ENCODE peak calls at places on chromosomes 2 and 18, in seven cellular contexts. H, X, L, U, J, N and R are unnamed samples.

GRCh38 chr2:239966029-239966847 is 58.9 kb downstream of the NDUFA10 start:
- DNase-seq in L (no peak), N (no peak), J (no peak), X (no peak), H (no peak), U (peak), R (no peak)

GRCh38 chr2:144550084-144550483 is 30.2 kb upstream of the ZEB2 start:
- DNase-seq in N (no peak), X (no peak), U (no peak), L (no peak), H (no peak), J (no peak), R (no peak)

GRCh38 chr2:128465246-128466170 is 146.8 kb upstream of the HS6ST1 start:
- DNase-seq in J (no peak), U (no peak), H (no peak), X (no peak), L (no peak), N (peak), R (no peak)

GRCh38 chr2:1591461-1591770 is 152.9 kb downstream of the PXDN start:
- DNase-seq in L (no peak), N (no peak), X (no peak), J (no peak), H (no peak), U (no peak), R (no peak)

GRCh38 chr2:67684991-67685390 is 287.9 kb downstream of the ETAA1 start:
- DNase-seq in H (no peak), J (no peak), L (no peak), N (no peak), U (no peak), X (no peak), R (no peak)

GRCh38 chr2:55200416-55200815 is 31.7 kb downstream of the CLHC1 start:
- DNase-seq in J (no peak), U (no peak), H (no peak), X (no peak), L (no peak), N (no peak), R (no peak)

GRCh38 chr2:130766037-130766436 is 10.7 kb downstream of the AMER3 start:
- DNase-seq in L (no peak), H (no peak), X (no peak), U (no peak), N (no peak), J (no peak), R (no peak)

GRCh38 chr2:17851731-17852585 is 26.5 kb upstream of the KCNS3 start:
- DNase-seq in X (peak), U (peak), N (peak), L (peak), J (peak), H (peak), R (peak)

GRCh38 chr18:45657357-45658335 is 42.4 kb downstream of the SLC14A2 start:
- DNase-seq in N (no peak), L (no peak), X (no peak), J (no peak), U (no peak), H (no peak), R (no peak)

GRCh38 chr18:5417342-5417741 is 121.8 kb upstream of the ZBTB14 start:
- DNase-seq in X (no peak), L (no peak), N (no peak), H (no peak), U (no peak), J (no peak), R (no peak)

GRCh38 chr2:199315299-199316179 is 142.2 kb downstream of the SATB2 start:
- DNase-seq in L (no peak), U (no peak), N (peak), H (no peak), J (no peak), X (no peak), R (no peak)

GRCh38 chr2:111712940-111713339 is 171.1 kb downstream of the ANAPC1 start:
- DNase-seq in X (no peak), L (no peak), N (no peak), H (no peak), J (no peak), U (no peak), R (no peak)

GRCh38 chr2:239211391-239212094 is 189.3 kb downstream of the HDAC4 start:
- DNase-seq in N (no peak), L (no peak), X (no peak), U (peak), J (no peak), H (no peak), R (no peak)

GRCh38 chr2:154697422-154698237 is 865 bp upstream of the KCNJ3 start:
- DNase-seq in L (peak), J (peak), U (no peak), X (no peak), N (peak), H (no peak), R (no peak)

GRCh38 chr2:8000861-8001260 is 681.0 kb upstream of the ID2 start:
- DNase-seq in X (no peak), J (no peak), H (no peak), L (no peak), N (no peak), U (no peak), R (no peak)

GRCh38 chr2:216930716-216931115 is 70.9 kb upstream of the TNP1 start:
- DNase-seq in N (no peak), L (no peak), H (no peak), J (no peak), U (no peak), X (no peak), R (no peak)

GRCh38 chr2:170492010-170492409 is 223.1 kb upstream of the SP5 start:
- DNase-seq in J (no peak), L (no peak), N (no peak), U (no peak), H (no peak), X (no peak), R (no peak)

GRCh38 chr18:50704541-50704940 is 115.3 kb downstream of the MRO start:
- DNase-seq in N (no peak), U (no peak), H (no peak), X (no peak), L (no peak), J (no peak), R (no peak)

GRCh38 chr2:238238766-238239551 is 879 bp downstream of the HES6 start:
- DNase-seq in X (no peak), J (peak), U (no peak), L (peak), H (no peak), N (peak), R (no peak)

GRCh38 chr2:64056021-64056420 is 36.8 kb upstream of the VPS54 start:
- DNase-seq in L (no peak), N (no peak), U (no peak), J (no peak), H (no peak), X (no peak), R (no peak)

GRCh38 chr2:240479561-240479960 is 44.1 kb downstream of the GPC1 start:
- DNase-seq in U (no peak), N (peak), J (no peak), H (no peak), L (no peak), X (no peak), R (no peak)

GRCh38 chr18:27577265-27577664 is 392.2 kb upstream of the CHST9 start:
- DNase-seq in H (no peak), U (no peak), N (peak), J (no peak), L (no peak), X (no peak), R (no peak)

GRCh38 chr2:1891147-1891546 is 146.8 kb upstream of the PXDN start:
- DNase-seq in U (peak), H (peak), N (peak), X (no peak), J (no peak), L (no peak), R (no peak)

GRCh38 chr2:212619954-212620353 is 81.4 kb upstream of the ERBB4 start:
- DNase-seq in N (no peak), U (no peak), H (no peak), J (no peak), L (no peak), X (no peak), R (no peak)

GRCh38 chr2:37616674-37616999 is 54.8 kb downstream of the CDC42EP3 start:
- DNase-seq in J (no peak), U (no peak), L (no peak), N (no peak), X (no peak), H (no peak), R (no peak)

GRCh38 chr2:130864830-130865229 is 28.1 kb downstream of the ARHGEF4 start:
- DNase-seq in H (no peak), X (no peak), U (peak), L (peak), N (no peak), J (peak), R (no peak)

GRCh38 chr2:196322963-196323810 is 151.8 kb upstream of the STK17B start:
- DNase-seq in H (no peak), J (no peak), X (no peak), U (no peak), N (no peak), L (no peak), R (no peak)

GRCh38 chr2:59312022-59312421 is 1070.9 kb upstream of the FANCL start:
- DNase-seq in X (no peak), L (no peak), H (no peak), N (no peak), J (no peak), U (no peak), R (no peak)

GRCh38 chr2:167943877-167944276 is 303.5 kb downstream of the STK39 start:
- DNase-seq in N (no peak), X (no peak), J (no peak), U (no peak), L (no peak), H (no peak), R (no peak)

GRCh38 chr2:46893231-46893943 is 22.2 kb downstream of the MCFD2 start:
- DNase-seq in N (no peak), X (no peak), J (no peak), U (no peak), H (no peak), L (peak), R (no peak)

GRCh38 chr18:245282-245847 is 22.5 kb downstream of the THOC1 start:
- DNase-seq in H (no peak), X (no peak), L (no peak), J (no peak), N (no peak), U (no peak), R (no peak)

GRCh38 chr2:121081701-121082100 is 203.3 kb downstream of the TFCP2L1 start:
- DNase-seq in U (no peak), H (no peak), N (no peak), X (no peak), L (no peak), J (no peak), R (no peak)

GRCh38 chr18:43422483-43422882 is 145.2 kb upstream of the SYT4 start:
- DNase-seq in X (no peak), L (peak), N (peak), U (no peak), H (no peak), J (no peak), R (no peak)